ENCODE peak calls at places on chromosome 16, in six cellular contexts. H, S, Z, R, X and P are unnamed samples.

GRCh38 chr16:49189286-49189685 is 92.4 kb downstream of the CBLN1 start:
- DNase-seq in H (no peak), S (no peak), Z (no peak), R (no peak), X (no peak), P (no peak)

GRCh38 chr16:55301385-55302008 is 22.5 kb upstream of the IRX6 start:
- DNase-seq in H (no peak), S (no peak), Z (no peak), R (no peak), X (no peak), P (no peak)

GRCh38 chr16:83206426-83206825 is 579.7 kb downstream of the CDH13 start:
- DNase-seq in H (no peak), S (no peak), Z (no peak), R (no peak), X (no peak), P (no peak)

GRCh38 chr16:58024673-58025350 is 742 bp upstream of the MMP15 start:
- DNase-seq in H (no peak), S (no peak), Z (peak; percentile 90), R (peak; percentile 92), X (peak; percentile 32), P (no peak)

GRCh38 chr16:9049241-9049640 is 42.2 kb upstream of the HAPSTR1 start:
- DNase-seq in H (no peak), S (peak; percentile 71), Z (no peak), R (no peak), X (peak; percentile 92), P (no peak)

GRCh38 chr16:19757026-19757425 is 39.0 kb downstream of the IQCK start:
- DNase-seq in H (no peak), S (peak; percentile 45), Z (no peak), R (no peak), X (no peak), P (no peak)

GRCh38 chr16:20897253-20897896 is 2.8 kb downstream of the DCUN1D3 start:
- DNase-seq in H (no peak), S (peak; percentile 71), Z (no peak), R (no peak), X (peak; percentile 85), P (no peak)

GRCh38 chr16:66081967-66082366 is 284.5 kb upstream of the CDH5 start:
- DNase-seq in H (no peak), S (peak; percentile 77), Z (no peak), R (no peak), X (no peak), P (no peak)

GRCh38 chr16:964696-965395 is 5.9 kb downstream of the LMF1 start:
- DNase-seq in H (peak; percentile 69), S (no peak), Z (peak; percentile 76), R (peak; percentile 59), X (peak; percentile 35), P (no peak)

GRCh38 chr16:13041646-13042045 is 140.2 kb downstream of the SHISA9 start:
- DNase-seq in H (no peak), S (no peak), Z (no peak), R (no peak), X (no peak), P (no peak)

GRCh38 chr16:66474750-66475199 is 47.7 kb downstream of the BEAN1 start:
- DNase-seq in H (peak; percentile 64), S (no peak), Z (no peak), R (peak; percentile 28), X (no peak), P (no peak)

GRCh38 chr16:53234836-53235235 is 180.0 kb downstream of the CHD9 start:
- DNase-seq in H (no peak), S (no peak), Z (no peak), R (no peak), X (no peak), P (no peak)

GRCh38 chr16:1152123-1152638 is 725 bp upstream of the CACNA1H start:
- DNase-seq in H (peak; percentile 51), S (no peak), Z (no peak), R (no peak), X (no peak), P (peak; percentile 51)

GRCh38 chr16:48574148-48574547 is 35.8 kb downstream of the N4BP1 start:
- DNase-seq in H (no peak), S (peak; percentile 75), Z (no peak), R (no peak), X (peak; percentile 23), P (no peak)

GRCh38 chr16:79411805-79412204 is 188.7 kb downstream of the MAF start:
- DNase-seq in H (no peak), S (no peak), Z (no peak), R (no peak), X (no peak), P (no peak)

GRCh38 chr16:18832021-18832420 is 30.7 kb upstream of the ARL6IP1 start:
- DNase-seq in H (no peak), S (no peak), Z (no peak), R (no peak), X (no peak), P (no peak)

GRCh38 chr16:997440-998051 is 16.0 kb downstream of the SOX8 start:
- DNase-seq in H (peak; percentile 24), S (peak; percentile 22), Z (no peak), R (peak; percentile 32), X (peak; percentile 28), P (no peak)

GRCh38 chr16:11992594-11993524 is 16.3 kb downstream of the SNX29 start:
- DNase-seq in H (no peak), S (no peak), Z (no peak), R (no peak), X (no peak), P (no peak)

GRCh38 chr16:21001262-21001661 is 100.7 kb downstream of the LYRM1 start:
- DNase-seq in H (no peak), S (peak; percentile 26), Z (no peak), R (peak; percentile 62), X (peak; percentile 16), P (peak; percentile 24)

GRCh38 chr16:56605475-56605874 is 2.9 kb upstream of the MT2A start:
- DNase-seq in H (no peak), S (no peak), Z (no peak), R (no peak), X (no peak), P (no peak)

GRCh38 chr16:57268804-57269800 is 15.4 kb downstream of the PLLP start:
- DNase-seq in H (no peak), S (peak; percentile 68), Z (peak; percentile 77), R (peak; percentile 91), X (peak; percentile 86), P (peak; percentile 68)

GRCh38 chr16:87570938-87571867 is 31.1 kb upstream of the JPH3 start:
- DNase-seq in H (no peak), S (peak; percentile 77), Z (peak; percentile 77), R (peak; percentile 64), X (peak; percentile 67), P (peak; percentile 48)

GRCh38 chr16:12203780-12204351 is 227.3 kb downstream of the SNX29 start:
- DNase-seq in H (no peak), S (no peak), Z (no peak), R (no peak), X (no peak), P (no peak)

GRCh38 chr16:10668322-10669045 is 26.2 kb downstream of the TEKT5 start:
- DNase-seq in H (no peak), S (peak; percentile 19), Z (no peak), R (no peak), X (no peak), P (peak; percentile 41)

GRCh38 chr16:84933774-84934571 is 77.4 kb downstream of the ZDHHC7 start:
- DNase-seq in H (no peak), S (peak; percentile 59), Z (peak; percentile 74), R (peak; percentile 38), X (peak; percentile 53), P (no peak)

GRCh38 chr16:4913774-4914525 is 23.0 kb downstream of the PPL start:
- DNase-seq in H (no peak), S (no peak), Z (no peak), R (no peak), X (no peak), P (no peak)

GRCh38 chr16:57800213-57801097 is 1.8 kb downstream of the KIFC3 start:
- DNase-seq in H (no peak), S (no peak), Z (no peak), R (no peak), X (peak; percentile 51), P (no peak)

GRCh38 chr16:4500283-4500682 is 24.1 kb downstream of the HMOX2 start:
- DNase-seq in H (no peak), S (peak; percentile 89), Z (no peak), R (no peak), X (peak; percentile 89), P (no peak)

GRCh38 chr16:68792465-68793324 is 50.6 kb upstream of the TANGO6 start:
- DNase-seq in H (no peak), S (peak; percentile 80), Z (no peak), R (peak; percentile 78), X (peak; percentile 87), P (no peak)

GRCh38 chr16:50400967-50401348 is 32.2 kb upstream of the BRD7 start:
- DNase-seq in H (no peak), S (no peak), Z (no peak), R (no peak), X (no peak), P (no peak)
- H3K4me3 ChIP-seq in H (no peak overlapping the region), S (no peak overlapping the region), Z (no peak overlapping the region), R (no peak overlapping the region), X (no peak overlapping the region), P (no peak overlapping the region)

GRCh38 chr16:3087836-3088235 is 11.3 kb downstream of the ZSCAN10 start:
- DNase-seq in H (no peak), S (no peak), Z (no peak), R (no peak), X (no peak), P (no peak)

GRCh38 chr16:3084969-3085670 is 14.0 kb downstream of the ZSCAN10 start:
- DNase-seq in H (no peak), S (no peak), Z (no peak), R (no peak), X (no peak), P (no peak)

GRCh38 chr16:3085868-3086595 is 13.1 kb downstream of the ZSCAN10 start:
- DNase-seq in H (no peak), S (no peak), Z (no peak), R (no peak), X (no peak), P (no peak)

GRCh38 chr16:3087243-3087791 is 11.8 kb downstream of the ZSCAN10 start:
- DNase-seq in H (no peak), S (no peak), Z (no peak), R (no peak), X (no peak), P (no peak)

GRCh38 chr16:3086596-3087242 is 12.4 kb downstream of the ZSCAN10 start:
- DNase-seq in H (no peak), S (no peak), Z (no peak), R (no peak), X (no peak), P (no peak)
- H3K4me3 ChIP-seq in H (peak overlapping the region; percentile 48), S (no peak overlapping the region), Z (peak overlapping the region; percentile 49), R (no peak overlapping the region), X (no peak overlapping the region), P (no peak overlapping the region)

DNA sequence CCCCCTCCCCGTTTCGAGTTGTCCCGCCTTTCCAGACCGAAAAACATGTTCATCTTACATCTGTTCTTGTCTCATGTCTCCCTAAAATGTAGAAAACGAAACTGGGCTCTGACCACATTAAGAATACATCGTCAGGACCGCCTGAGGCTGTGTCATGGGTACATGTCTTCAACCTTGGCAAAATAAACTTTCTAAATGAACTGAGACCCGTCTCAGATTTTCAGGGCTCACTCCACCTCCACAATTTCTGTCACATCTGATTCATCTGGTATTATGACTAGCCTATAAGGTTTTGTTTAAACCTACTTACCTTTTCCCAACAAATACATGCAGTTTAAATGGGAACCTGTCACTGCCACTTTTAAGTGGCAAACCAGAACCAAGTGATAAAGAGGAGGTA is 621 bp downstream of the SDR42E1 start:
- DNase-seq in H (no peak), S (no peak), Z (no peak), R (no peak), X (no peak), P (no peak)
- H3K4me3 ChIP-seq in H (peak overlapping the region; percentile 81), S (no peak overlapping the region), Z (peak overlapping the region; percentile 52), R (no peak overlapping the region), X (no peak overlapping the region), P (no peak overlapping the region)

GRCh38 chr16:27088216-27088615 is 21.5 kb downstream of the C16orf82 start:
- DNase-seq in H (no peak), S (no peak), Z (no peak), R (no peak), X (no peak), P (no peak)
- H3K4me3 ChIP-seq in H (no peak overlapping the region), S (no peak overlapping the region), Z (no peak overlapping the region), R (no peak overlapping the region), X (no peak overlapping the region), P (no peak overlapping the region)